ENCODE peak calls at places on chromosomes 3 and 15, in eight cellular contexts. B is foreskin fibroblast; Q is stimulated activated CD8-positive, alpha-beta memory T cell treated with anti-CD3 and anti-CD28 coated beads, Interleukin-7, amount 100 ng/mL, for 1 hour; O is NCI-H1092; D is nephron progenitor cell; S is WTC11; H is lower leg skin; Y is stimulated activated CD4-positive, alpha-beta T cell treated with anti-CD3 and anti-CD28 coated beads, Interleukin-1b, Interleukin-23, amount 100 ng/mL, for 24 hours. R is an unnamed sample.
A peak's percentile ranks its signal among the peaks of the same experiment; 100 is the strongest.

GRCh38 chr3:148551767-148552260 is 145.9 kb upstream of the AGTR1 start:
- DNase-seq in B (peak; percentile 50), Q (no peak), O (no peak), D (no peak), S (no peak), H (no peak), Y (no peak), R (no peak)

GRCh38 chr3:73056365-73057150 is 4.9 kb upstream of the EBLN2 start:
- DNase-seq in B (peak; percentile 67), Q (no peak), O (peak; percentile 3), D (no peak), S (no peak), H (no peak), Y (no peak), R (no peak)

GRCh38 chr3:52529376-52530333 is 4.0 kb downstream of the NT5DC2 start:
- DNase-seq in B (peak; percentile 74), Q (no peak), O (no peak), D (no peak), S (no peak), H (no peak), Y (no peak), R (peak; percentile 33)

GRCh38 chr15:43330780-43331086 is 360 bp upstream of the LCMT2 start:
- DNase-seq in B (no peak), Q (no peak), O (no peak), D (no peak), S (no peak), H (no peak), Y (no peak), R (no peak)

GRCh38 chr3:186798239-186798638 is 8.0 kb downstream of the RFC4 start:
- DNase-seq in B (no peak), Q (no peak), O (no peak), D (no peak), S (no peak), H (no peak), Y (no peak), R (no peak)

GRCh38 chr3:11733914-11734313 is 90.2 kb upstream of the VGLL4 start:
- DNase-seq in B (no peak), Q (no peak), O (no peak), D (no peak), S (no peak), H (no peak), Y (no peak), R (no peak)

GRCh38 chr3:9214599-9214998 is 34.8 kb downstream of the SRGAP3 start:
- DNase-seq in B (peak; percentile 51), Q (no peak), O (no peak), D (no peak), S (no peak), H (no peak), Y (no peak), R (no peak)

GRCh38 chr3:185270956-185271332 is 17.1 kb upstream of the EHHADH start:
- DNase-seq in B (no peak), Q (no peak), O (no peak), D (no peak), S (no peak), H (no peak), Y (no peak), R (no peak)

GRCh38 chr3:186979837-186980236 is 49.5 kb downstream of the ST6GAL1 start:
- DNase-seq in B (no peak), Q (no peak), O (no peak), D (no peak), S (no peak), H (no peak), Y (no peak), R (no peak)

GRCh38 chr15:100468265-100468664 is 60.5 kb downstream of the CERS3 start:
- DNase-seq in B (peak; percentile 17), Q (no peak), O (no peak), D (no peak), S (no peak), H (no peak), Y (no peak), R (no peak)

GRCh38 chr3:71581981-71582611 is 1.4 kb downstream of the FOXP1 start:
- DNase-seq in B (peak; percentile 54), Q (no peak), O (no peak), D (peak; percentile 80), S (peak; percentile 74), H (peak; percentile 35), Y (peak; percentile 42), R (peak; percentile 80)

GRCh38 chr15:64851503-64851840 is 9.8 kb downstream of the PLEKHO2 start:
- DNase-seq in B (peak; percentile 91), Q (no peak), O (no peak), D (no peak), S (no peak), H (peak; percentile 63), Y (no peak), R (peak; percentile 51)

GRCh38 chr3:130073582-130073981 is 8.0 kb upstream of the ALG1L2 start:
- DNase-seq in B (no peak), Q (no peak), O (no peak), D (no peak), S (no peak), H (no peak), Y (no peak), R (no peak)

GRCh38 chr3:68088216-68088615 is 433.8 kb upstream of the SUCLG2 start:
- DNase-seq in B (no peak), Q (peak; percentile 13), O (no peak), D (no peak), S (no peak), H (no peak), Y (peak; percentile 12), R (no peak)

GRCh38 chr3:179186426-179186825 is 38.3 kb downstream of the PIK3CA start:
- DNase-seq in B (no peak), Q (no peak), O (no peak), D (no peak), S (no peak), H (no peak), Y (no peak), R (no peak)

GRCh38 chr3:173938159-173938558 is 540.6 kb downstream of the NLGN1 start:
- DNase-seq in B (peak; percentile 65), Q (no peak), O (no peak), D (no peak), S (no peak), H (no peak), Y (no peak), R (no peak)

R was measured in H7.